ENCODE peak calls at places on chromosomes 2 and 18, in seven cellular contexts. Q is foreskin melanocyte; H is stimulated activated CD4-positive, alpha-beta T cell treated with anti-CD3 and anti-CD28 coated beads, Interleukin-2, amount 100 ng/mL, for 48 hours; B is left cardiac atrium; S is fibroblast of lung; N is stimulated activated CD8-positive, alpha-beta memory T cell treated with anti-CD3 and anti-CD28 coated beads, Interleukin-12 subunit alpha, Interleukin-12 subunit beta, amount 100 ng/mL, for 4 hours; Z is WTC11. V is an unnamed sample.

GRCh38 chr2:88656690-88657089 is 29.4 kb upstream of the EIF2AK3 start:
- DNase-seq in H (no peak), Q (peak), B (no peak), N (no peak), Z (no peak), S (peak), V (no peak)

GRCh38 chr2:170817247-170817998 is 736 bp downstream of the GAD1 start:
- DNase-seq in Q (no peak), S (peak), H (no peak), B (no peak), N (no peak), Z (peak), V (peak)

GRCh38 chr18:13437801-13438506 is 219.4 kb downstream of the LDLRAD4 start:
- DNase-seq in N (no peak), H (peak), S (no peak), Q (no peak), B (no peak), Z (no peak), V (no peak)

GRCh38 chr18:62224229-62224628 is 37.2 kb downstream of the RELCH start:
- DNase-seq in S (no peak), Q (no peak), B (no peak), N (no peak), Z (no peak), H (no peak), V (no peak)

GRCh38 chr2:182426082-182426914 is 538 bp downstream of the PDE1A start:
- DNase-seq in Z (no peak), H (no peak), S (peak), Q (no peak), N (no peak), B (no peak), V (no peak)

GRCh38 chr18:44715245-44715644 is 34.6 kb downstream of the SETBP1 start:
- DNase-seq in H (no peak), S (peak), Z (no peak), B (peak), N (no peak), Q (no peak), V (peak)

GRCh38 chr2:57906152-57906732 is 140.4 kb upstream of the VRK2 start:
- DNase-seq in N (no peak), B (no peak), H (no peak), Q (peak), Z (no peak), S (peak), V (peak)

GRCh38 chr2:102302458-102302857 is 8.9 kb upstream of the IL1RL1 start:
- DNase-seq in Z (no peak), B (no peak), N (no peak), Q (no peak), H (no peak), S (no peak), V (no peak)

GRCh38 chr18:3816601-3817363 is 366.8 kb downstream of the TGIF1 start:
- DNase-seq in S (peak), Z (no peak), N (no peak), H (no peak), B (no peak), Q (no peak), V (no peak)

GRCh38 chr2:113832795-113833194 is 57.1 kb upstream of the ACTR3 start:
- DNase-seq in Q (no peak), B (no peak), Z (no peak), N (no peak), S (no peak), H (no peak), V (no peak)

GRCh38 chr2:2933421-2933820 is 444.2 kb downstream of the EIPR1 start:
- DNase-seq in Z (no peak), H (no peak), B (no peak), Q (no peak), S (no peak), N (no peak), V (peak)

GRCh38 chr2:160197587-160197986 is 2.5 kb downstream of the ITGB6 start:
- DNase-seq in N (no peak), S (no peak), H (no peak), Q (no peak), Z (no peak), B (no peak), V (no peak)

GRCh38 chr2:205714058-205714776 is 31.9 kb downstream of the NRP2 start:
- DNase-seq in N (no peak), B (no peak), Q (no peak), S (peak), H (no peak), Z (no peak), V (no peak)

GRCh38 chr2:79833235-79833878 is 320.5 kb downstream of the CTNNA2 start:
- DNase-seq in S (no peak), Q (no peak), B (no peak), Z (no peak), H (no peak), N (no peak), V (peak)

GRCh38 chr2:111519074-111519473 is 364.9 kb downstream of the ANAPC1 start:
- DNase-seq in Q (no peak), B (no peak), H (no peak), S (no peak), Z (no peak), N (no peak), V (no peak)

GRCh38 chr2:207394812-207395534 is 134.8 kb upstream of the CREB1 start:
- DNase-seq in H (peak), N (no peak), Z (no peak), S (peak), Q (peak), B (peak), V (no peak)

GRCh38 chr2:99860720-99861375 is 281.5 kb downstream of the AFF3 start:
- DNase-seq in H (no peak), S (peak), Z (no peak), B (no peak), N (no peak), Q (no peak), V (no peak)

GRCh38 chr18:49697757-49698595 is 115.4 kb downstream of the ACAA2 start:
- DNase-seq in B (peak), N (no peak), Z (peak), H (no peak), Q (peak), S (peak), V (peak)

GRCh38 chr2:187274146-187274545 is 173.9 kb downstream of the CALCRL start:
- DNase-seq in N (no peak), Z (no peak), S (peak), B (no peak), Q (no peak), H (no peak), V (no peak)

GRCh38 chr2:121245913-121246312 is 39.1 kb downstream of the TFCP2L1 start:
- DNase-seq in S (no peak), B (no peak), Z (no peak), H (no peak), Q (no peak), N (no peak), V (no peak)

GRCh38 chr2:79219383-79219988 is 59.9 kb upstream of the REG3A start:
- DNase-seq in Q (peak), N (no peak), S (peak), B (no peak), Z (peak), H (peak), V (peak)

GRCh38 chr2:241412144-241412543 is 56.1 kb downstream of the FARP2 start:
- DNase-seq in H (no peak), Q (peak), B (no peak), Z (no peak), N (no peak), S (peak), V (no peak)

GRCh38 chr2:39093208-39093898 is 27.5 kb downstream of the SOS1 start:
- DNase-seq in Q (no peak), N (no peak), Z (no peak), H (no peak), S (no peak), B (no peak), V (no peak)

GRCh38 chr2:144515694-144516416 is 4.1 kb downstream of the ZEB2 start:
- DNase-seq in Z (no peak), N (no peak), S (peak), B (peak), H (no peak), Q (no peak), V (peak)

GRCh38 chr2:9251154-9252001 is 44.8 kb downstream of the ASAP2 start:
- DNase-seq in B (peak), S (peak), Q (peak), H (no peak), N (no peak), Z (no peak), V (no peak)

GRCh38 chr2:152611458-152612231 is 105.6 kb downstream of the PRPF40A start:
- DNase-seq in H (no peak), S (peak), N (no peak), B (peak), Q (no peak), Z (no peak), V (no peak)

GRCh38 chr2:46748121-46748520 is 167.5 kb downstream of the MCFD2 start:
- DNase-seq in N (no peak), Z (no peak), B (no peak), S (peak), H (no peak), Q (no peak), V (no peak)

GRCh38 chr18:45686892-45687611 is 36.9 kb upstream of the SLC14A1 start:
- DNase-seq in H (no peak), Q (no peak), N (peak), Z (no peak), S (no peak), B (no peak), V (no peak)

GRCh38 chr2:182827182-182827879 is 39.1 kb downstream of the FRZB start:
- DNase-seq in Q (peak), N (no peak), H (no peak), B (no peak), S (no peak), Z (no peak), V (no peak)

GRCh38 chr18:79863946-79864725 is 66.4 kb downstream of the KCNG2 start:
- DNase-seq in S (no peak), N (no peak), H (no peak), B (no peak), Q (no peak), Z (no peak), V (no peak)

GRCh38 chr18:54086046-54086802 is 138.2 kb downstream of the MBD2 start:
- DNase-seq in H (no peak), N (no peak), Q (no peak), B (no peak), S (no peak), Z (no peak), V (no peak)

GRCh38 chr18:30889582-30890301 is 152.8 kb downstream of the DSC3 start:
- DNase-seq in N (no peak), H (no peak), Z (peak), S (peak), B (no peak), Q (peak), V (peak)

GRCh38 chr2:63734510-63734909 is 107.2 kb upstream of the UGP2 start:
- DNase-seq in N (no peak), H (no peak), Q (no peak), S (no peak), Z (no peak), B (no peak), V (no peak)

GRCh38 chr2:240988571-240989271 is 9.7 kb upstream of the SNED1 start:
- DNase-seq in S (no peak), H (no peak), B (no peak), Z (no peak), N (no peak), Q (no peak), V (no peak)

GRCh38 chr2:232438951-232439757 is 16.8 kb upstream of the ALPI start:
- DNase-seq in S (no peak), B (no peak), N (no peak), Q (no peak), H (peak), Z (peak), V (no peak)

GRCh38 chr2:96494188-96494587 is 11.0 kb downstream of the NEURL3 start:
- DNase-seq in S (no peak), Z (no peak), N (no peak), Q (no peak), B (no peak), H (no peak), V (no peak)

GRCh38 chr18:7839548-7839947 is 272.4 kb downstream of the PTPRM start:
- DNase-seq in B (no peak), Z (no peak), S (no peak), N (no peak), Q (no peak), H (no peak), V (no peak)

GRCh38 chr18:46042571-46043123 is 29.4 kb downstream of the PSTPIP2 start:
- DNase-seq in H (no peak), Z (no peak), Q (peak), B (no peak), S (peak), N (no peak), V (no peak)

V was measured in neural progenitor cell.